ENCODE peak calls at places on chromosomes 4 and X, in ten cellular contexts. Q is hepatocyte, K is mammary epithelial cell, M is OCI-LY7, I is GM23338, V is PC-9, P is IMR-90, C is MM.1S, H is fibroblast of lung, O is GM23248. E is an unnamed sample.

GRCh38 chrX:103254171-103254824 is 657 bp downstream of the TCEAL8 start:
- DNase-seq in Q (peak; percentile 73), K (peak; percentile 51), M (peak; percentile 73), I (peak; percentile 95), V (no peak), P (peak; percentile 23), C (peak; percentile 37), H (peak; percentile 43), O (peak; percentile 59), E (peak; percentile 49)

GRCh38 chr4:72786401-72786990 is 217.5 kb upstream of the ADAMTS3 start:
- DNase-seq in Q (no peak), K (no peak), M (no peak), I (no peak), V (no peak), P (no peak), C (no peak), H (peak; percentile 25), O (no peak), E (no peak)

GRCh38 chrX:64204701-64205440 is 637 bp downstream of the AMER1 start:
- DNase-seq in Q (peak; percentile 44), K (peak; percentile 25), M (peak; percentile 31), I (peak; percentile 25), V (no peak), P (peak; percentile 19), C (peak; percentile 10), H (peak; percentile 34), O (peak; percentile 71), E (peak; percentile 41)

GRCh38 chr4:156686120-156686519 is 285.5 kb downstream of the PDGFC start:
- DNase-seq in Q (peak; percentile 33), K (peak; percentile 65), M (no peak), I (no peak), V (no peak), P (peak; percentile 93), C (no peak), H (peak; percentile 100), O (peak; percentile 94), E (no peak)

GRCh38 chr4:184331155-184331995 is 113.7 kb upstream of the ENPP6 start:
- DNase-seq in Q (no peak), K (peak; percentile 32), M (peak; percentile 43), I (no peak), V (peak; percentile 86), P (peak; percentile 23), C (peak; percentile 61), H (no peak), O (no peak), E (no peak)

GRCh38 chrX:74419861-74420193 is 1.5 kb upstream of the SLC16A2 start:
- DNase-seq in Q (peak; percentile 37), K (peak; percentile 16), M (no peak), I (peak; percentile 17), V (peak; percentile 42), P (no peak), C (no peak), H (peak; percentile 15), O (peak; percentile 32), E (no peak)

GRCh38 chr4:26022346-26022891 is 108.4 kb downstream of the SMIM20 start:
- DNase-seq in Q (peak; percentile 45), K (peak; percentile 36), M (no peak), I (no peak), V (peak; percentile 81), P (peak; percentile 80), C (no peak), H (peak; percentile 88), O (peak; percentile 72), E (peak; percentile 45)

GRCh38 chr4:84050014-84050413 is 449.1 kb downstream of the NKX6-1 start:
- DNase-seq in Q (no peak), K (no peak), M (no peak), I (peak; percentile 85), V (no peak), P (no peak), C (no peak), H (no peak), O (no peak), E (no peak)

GRCh38 chr4:173333658-173334084 is 487 bp downstream of the HMGB2 start:
- DNase-seq in Q (peak; percentile 78), K (no peak), M (peak; percentile 72), I (peak; percentile 58), V (no peak), P (peak; percentile 19), C (peak; percentile 46), H (peak; percentile 33), O (peak; percentile 74), E (no peak)

GRCh38 chrX:130834149-130834548 is 68.9 kb downstream of the ENOX2 start:
- DNase-seq in Q (no peak), K (no peak), M (peak; percentile 16), I (peak; percentile 59), V (no peak), P (no peak), C (no peak), H (no peak), O (no peak), E (peak; percentile 1)

GRCh38 chrX:627510-627964 is 3.1 kb upstream of the SHOX start:
- DNase-seq in Q (no peak), K (no peak), M (no peak), I (peak; percentile 31), V (no peak), P (no peak), C (no peak), H (no peak), O (no peak), E (no peak)

GRCh38 chr4:189974056-189974455 is 33.4 kb downstream of the FRG1 start:
- DNase-seq in Q (no peak), K (no peak), M (peak; percentile 24), I (peak; percentile 42), V (no peak), P (no peak), C (no peak), H (no peak), O (peak; percentile 8), E (peak; percentile 3)

GRCh38 chr4:40924096-40924792 is 174.5 kb downstream of the NSUN7 start:
- DNase-seq in Q (peak; percentile 58), K (no peak), M (peak; percentile 74), I (peak; percentile 75), V (no peak), P (peak; percentile 49), C (peak; percentile 58), H (peak; percentile 36), O (peak; percentile 80), E (peak; percentile 68)

GRCh38 chr4:15451181-15451865 is 18.4 kb upstream of the CC2D2A start:
- DNase-seq in Q (no peak), K (no peak), M (no peak), I (no peak), V (no peak), P (peak; percentile 51), C (no peak), H (peak; percentile 55), O (peak; percentile 46), E (peak; percentile 11)
- H2AFZ ChIP-seq in Q (no peak overlapping the region), K (no peak overlapping the region), M (no peak overlapping the region), I (no peak overlapping the region), V (no peak overlapping the region), P (peak overlapping the region; percentile 65), C (no peak overlapping the region), H (no peak overlapping the region), O (no peak overlapping the region), E (no peak overlapping the region)

DNA sequence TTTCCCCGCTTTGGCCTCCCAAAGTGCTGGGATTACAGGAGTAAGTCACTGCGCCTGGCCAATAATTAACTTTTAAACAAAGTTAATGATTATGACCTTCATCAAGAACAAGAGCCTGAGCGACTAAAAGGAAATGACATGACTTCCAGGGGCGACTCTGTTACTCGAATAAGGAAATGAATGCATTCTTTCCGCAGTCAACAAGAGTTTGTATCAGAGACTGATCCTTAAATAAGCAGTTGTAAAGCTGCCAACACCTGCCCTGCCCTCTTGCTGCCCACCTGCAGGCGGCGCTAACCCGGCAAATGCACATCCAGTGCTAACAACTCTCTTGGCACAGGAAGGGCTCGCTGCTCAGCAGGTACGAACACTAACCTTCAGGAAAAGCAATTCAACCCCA is 27.3 kb downstream of the WDR1 start:
- DNase-seq in Q (peak; percentile 80), K (no peak), M (no peak), I (peak; percentile 64), V (no peak), P (no peak), C (no peak), H (no peak), O (peak; percentile 39), E (peak; percentile 85)
- H4K20me1 ChIP-seq in Q (peaks cover 42% of the 10 kb centered on the region), K (no peaks in the 10 kb centered on the region), M (peaks cover 7% of the 10 kb centered on the region), I (peaks cover 21% of the 10 kb centered on the region), V (peaks cover 18% of the 10 kb centered on the region), P (peaks cover 99% of the 10 kb centered on the region), C (no peaks in the 10 kb centered on the region), H (no peaks in the 10 kb centered on the region), O (no peaks in the 10 kb centered on the region), E (no peaks in the 10 kb centered on the region)

GRCh38 chr4:24858550-24858949 is 54.3 kb downstream of the CCDC149 start:
- DNase-seq in Q (no peak), K (no peak), M (no peak), I (no peak), V (no peak), P (no peak), C (no peak), H (no peak), O (no peak), E (no peak)
- H2AFZ ChIP-seq in Q (no peak overlapping the region), K (no peak overlapping the region), M (no peak overlapping the region), I (no peak overlapping the region), V (no peak overlapping the region), P (no peak overlapping the region), C (no peak overlapping the region), H (no peak overlapping the region), O (no peak overlapping the region), E (no peak overlapping the region)

DNA sequence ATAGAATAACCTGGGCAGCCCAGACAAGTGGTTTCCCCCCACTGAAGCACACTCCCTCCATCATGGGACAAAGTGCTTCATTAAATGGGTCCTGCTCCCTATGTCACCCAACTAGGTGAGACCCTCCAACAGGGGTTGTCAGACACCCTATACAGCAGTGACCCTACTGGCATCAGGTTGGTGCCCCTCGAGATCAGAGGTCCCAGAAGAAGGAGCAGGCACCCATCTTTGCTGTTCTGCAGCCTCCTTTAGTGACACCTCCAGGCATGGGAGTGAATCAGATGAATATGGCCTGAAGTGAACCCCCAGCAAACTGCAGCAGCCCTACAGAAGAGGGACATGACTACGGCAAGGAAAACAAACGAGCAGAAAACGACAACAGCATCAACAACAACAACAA is 11.1 kb downstream of the NELFA start:
- DNase-seq in Q (no peak), K (no peak), M (no peak), I (no peak), V (no peak), P (no peak), C (no peak), H (no peak), O (no peak), E (no peak)
- H4K20me1 ChIP-seq in Q (peaks cover 27% of the 10 kb centered on the region), K (no peaks in the 10 kb centered on the region), M (no peaks in the 10 kb centered on the region), I (peaks cover 95% of the 10 kb centered on the region), V (peaks cover 28% of the 10 kb centered on the region), P (peaks cover 24% of the 10 kb centered on the region), C (no peaks in the 10 kb centered on the region), H (no peaks in the 10 kb centered on the region), O (peaks cover 6% of the 10 kb centered on the region), E (no peaks in the 10 kb centered on the region)

DNA sequence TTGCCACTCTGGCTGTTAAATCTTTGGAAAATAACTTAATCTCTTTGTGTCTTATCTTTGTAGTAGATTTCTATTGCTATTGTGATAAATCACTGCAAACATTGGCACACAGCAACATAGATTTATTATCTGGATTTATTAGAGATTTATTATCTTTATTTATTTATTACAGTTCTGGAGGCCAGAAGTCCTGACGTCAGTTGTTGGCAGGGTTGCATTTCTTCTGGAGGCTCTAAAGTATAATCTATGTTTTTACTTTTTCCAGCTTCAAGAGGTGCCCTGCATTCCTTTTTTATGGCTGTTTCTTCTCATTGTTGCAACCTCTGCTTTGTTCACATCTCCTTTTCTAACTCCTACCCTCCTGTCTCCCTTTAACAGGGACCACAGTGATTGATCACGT is 542.8 kb downstream of the GRXCR1 start:
- DNase-seq in Q (no peak), K (no peak), M (no peak), I (no peak), V (no peak), P (no peak), C (no peak), H (no peak), O (no peak), E (no peak)
- H2AFZ ChIP-seq in Q (no peak overlapping the region), K (no peak overlapping the region), M (no peak overlapping the region), I (no peak overlapping the region), V (no peak overlapping the region), P (no peak overlapping the region), C (no peak overlapping the region), H (no peak overlapping the region), O (no peak overlapping the region), E (no peak overlapping the region)